ENCODE peak calls at places on chromosomes 1 and 21, in ten cellular contexts. One of them, this sample, is unnamed. For H3K4me1, the result is how much of the 10 kb centered on the place peaks cover.

GRCh38 chr1:181191494-181192040 is 103.1 kb downstream of the IER5 start:
- DNase-seq in A549: no peak
- DNase-seq in upper lobe of left lung: no peak
- DNase-seq in tibial nerve: no peak
- DNase-seq in spleen: no peak
- DNase-seq in breast epithelium: no peak
- DNase-seq in prostate gland: no peak
- DNase-seq in heart left ventricle: no peak
- DNase-seq in suprapubic skin: no peak
- DNase-seq in endothelial cell of umbilical vein: no peak
- DNase-seq in this sample: no peak

GRCh38 chr1:32887623-32888022 is 1.3 kb downstream of the HPCA start:
- DNase-seq in suprapubic skin: no peak
- DNase-seq in prostate gland: no peak
- DNase-seq in upper lobe of left lung: no peak
- DNase-seq in spleen: no peak
- DNase-seq in A549: no peak
- DNase-seq in tibial nerve: no peak
- DNase-seq in breast epithelium: no peak
- DNase-seq in heart left ventricle: no peak
- DNase-seq in endothelial cell of umbilical vein: no peak
- DNase-seq in this sample: peak

GRCh38 chr1:36239941-36240637 is 15.8 kb downstream of the THRAP3 start:
- DNase-seq in spleen: no peak
- DNase-seq in suprapubic skin: no peak
- DNase-seq in breast epithelium: no peak
- DNase-seq in endothelial cell of umbilical vein: no peak
- DNase-seq in heart left ventricle: no peak
- DNase-seq in tibial nerve: no peak
- DNase-seq in upper lobe of left lung: peak
- DNase-seq in prostate gland: no peak
- DNase-seq in A549: no peak
- DNase-seq in this sample: no peak

GRCh38 chr1:223343692-223344091 is 20.3 kb downstream of the SUSD4 start:
- DNase-seq in suprapubic skin: no peak
- DNase-seq in spleen: no peak
- DNase-seq in heart left ventricle: no peak
- DNase-seq in breast epithelium: no peak
- DNase-seq in tibial nerve: no peak
- DNase-seq in endothelial cell of umbilical vein: no peak
- DNase-seq in upper lobe of left lung: no peak
- DNase-seq in A549: no peak
- DNase-seq in prostate gland: no peak
- DNase-seq in this sample: peak

GRCh38 chr1:52769346-52770033 is 43.2 kb downstream of the ZYG11B start:
- DNase-seq in suprapubic skin: no peak
- DNase-seq in endothelial cell of umbilical vein: no peak
- DNase-seq in tibial nerve: no peak
- DNase-seq in prostate gland: no peak
- DNase-seq in spleen: no peak
- DNase-seq in upper lobe of left lung: no peak
- DNase-seq in A549: no peak
- DNase-seq in heart left ventricle: no peak
- DNase-seq in breast epithelium: no peak
- DNase-seq in this sample: no peak

GRCh38 chr1:219917281-219917680 is 11.1 kb downstream of the SLC30A10 start:
- DNase-seq in prostate gland: no peak
- DNase-seq in breast epithelium: no peak
- DNase-seq in A549: no peak
- DNase-seq in spleen: no peak
- DNase-seq in heart left ventricle: no peak
- DNase-seq in tibial nerve: no peak
- DNase-seq in suprapubic skin: no peak
- DNase-seq in upper lobe of left lung: no peak
- DNase-seq in endothelial cell of umbilical vein: no peak
- DNase-seq in this sample: no peak

GRCh38 chr1:201140235-201140940 is 13.4 kb upstream of the ASCL5 start:
- DNase-seq in upper lobe of left lung: no peak
- DNase-seq in endothelial cell of umbilical vein: no peak
- DNase-seq in A549: no peak
- DNase-seq in prostate gland: no peak
- DNase-seq in spleen: no peak
- DNase-seq in tibial nerve: no peak
- DNase-seq in heart left ventricle: no peak
- DNase-seq in suprapubic skin: peak
- DNase-seq in breast epithelium: peak
- DNase-seq in this sample: peak

GRCh38 chr1:198500026-198500425 is 40.5 kb downstream of the ATP6V1G3 start:
- DNase-seq in suprapubic skin: no peak
- DNase-seq in upper lobe of left lung: no peak
- DNase-seq in breast epithelium: no peak
- DNase-seq in prostate gland: no peak
- DNase-seq in spleen: no peak
- DNase-seq in tibial nerve: no peak
- DNase-seq in endothelial cell of umbilical vein: no peak
- DNase-seq in heart left ventricle: no peak
- DNase-seq in A549: no peak
- DNase-seq in this sample: no peak

GRCh38 chr1:4638347-4638734 is 16.1 kb upstream of the AJAP1 start:
- DNase-seq in heart left ventricle: no peak
- DNase-seq in breast epithelium: no peak
- DNase-seq in spleen: peak
- DNase-seq in prostate gland: no peak
- DNase-seq in suprapubic skin: no peak
- DNase-seq in upper lobe of left lung: no peak
- DNase-seq in tibial nerve: no peak
- DNase-seq in endothelial cell of umbilical vein: no peak
- DNase-seq in A549: no peak
- DNase-seq in this sample: no peak

GRCh38 chr1:54952950-54953718 is 27.3 kb upstream of the TMEM61 start:
- DNase-seq in prostate gland: no peak
- DNase-seq in breast epithelium: no peak
- DNase-seq in suprapubic skin: no peak
- DNase-seq in endothelial cell of umbilical vein: peak
- DNase-seq in upper lobe of left lung: peak
- DNase-seq in tibial nerve: no peak
- DNase-seq in spleen: no peak
- DNase-seq in A549: no peak
- DNase-seq in heart left ventricle: no peak
- DNase-seq in this sample: no peak

GRCh38 chr1:145964328-145965118 is at the start of the genes ANKRD34A and POLR3GL:
- DNase-seq in tibial nerve: peak
- DNase-seq in breast epithelium: peak
- DNase-seq in upper lobe of left lung: peak
- DNase-seq in prostate gland: peak
- DNase-seq in A549: peak
- DNase-seq in spleen: peak
- DNase-seq in suprapubic skin: peak
- DNase-seq in endothelial cell of umbilical vein: peak
- DNase-seq in heart left ventricle: peak
- DNase-seq in this sample: peak
- H3K4me1 ChIP-seq in tibial nerve: under half
- H3K4me1 ChIP-seq in breast epithelium: under half
- H3K4me1 ChIP-seq in upper lobe of left lung: under half
- H3K4me1 ChIP-seq in prostate gland: under half
- H3K4me1 ChIP-seq in A549: under half
- H3K4me1 ChIP-seq in spleen: half or more
- H3K4me1 ChIP-seq in suprapubic skin: half or more
- H3K4me1 ChIP-seq in endothelial cell of umbilical vein: under half
- H3K4me1 ChIP-seq in heart left ventricle: under half
- H3K4me1 ChIP-seq in this sample: under half

GRCh38 chr1:61004269-61005003 is 77.9 kb upstream of the NFIA start:
- DNase-seq in prostate gland: peak
- DNase-seq in A549: no peak
- DNase-seq in spleen: no peak
- DNase-seq in breast epithelium: no peak
- DNase-seq in endothelial cell of umbilical vein: no peak
- DNase-seq in heart left ventricle: no peak
- DNase-seq in tibial nerve: no peak
- DNase-seq in upper lobe of left lung: no peak
- DNase-seq in suprapubic skin: no peak
- DNase-seq in this sample: no peak
- TF ChIP-seq POLR2A in prostate gland: no peak
- TF ChIP-seq POLR2A in A549: no peak
- TF ChIP-seq POLR2A in spleen: no peak
- TF ChIP-seq POLR2A in breast epithelium: no peak
- TF ChIP-seq POLR2A in endothelial cell of umbilical vein: no peak
- TF ChIP-seq POLR2A in heart left ventricle: no peak
- TF ChIP-seq POLR2A in tibial nerve: no peak
- TF ChIP-seq POLR2A in upper lobe of left lung: no peak
- TF ChIP-seq POLR2A in suprapubic skin: no peak
- TF ChIP-seq POLR2A in this sample: no peak

GRCh38 chr21:44903689-44904088 is 17.0 kb downstream of the ITGB2 start:
- DNase-seq in heart left ventricle: peak
- DNase-seq in spleen: peak
- DNase-seq in endothelial cell of umbilical vein: no peak
- DNase-seq in prostate gland: no peak
- DNase-seq in suprapubic skin: no peak
- DNase-seq in A549: no peak
- DNase-seq in breast epithelium: no peak
- DNase-seq in upper lobe of left lung: no peak
- DNase-seq in tibial nerve: no peak
- DNase-seq in this sample: no peak
- H3K27ac ChIP-seq in heart left ventricle: no peak
- H3K27ac ChIP-seq in spleen: peak
- H3K27ac ChIP-seq in endothelial cell of umbilical vein: no peak
- H3K27ac ChIP-seq in prostate gland: no peak
- H3K27ac ChIP-seq in suprapubic skin: no peak
- H3K27ac ChIP-seq in A549: no peak
- H3K27ac ChIP-seq in breast epithelium: no peak
- H3K27ac ChIP-seq in upper lobe of left lung: no peak
- H3K27ac ChIP-seq in tibial nerve: no peak
- H3K27ac ChIP-seq in this sample: no peak

DNA sequence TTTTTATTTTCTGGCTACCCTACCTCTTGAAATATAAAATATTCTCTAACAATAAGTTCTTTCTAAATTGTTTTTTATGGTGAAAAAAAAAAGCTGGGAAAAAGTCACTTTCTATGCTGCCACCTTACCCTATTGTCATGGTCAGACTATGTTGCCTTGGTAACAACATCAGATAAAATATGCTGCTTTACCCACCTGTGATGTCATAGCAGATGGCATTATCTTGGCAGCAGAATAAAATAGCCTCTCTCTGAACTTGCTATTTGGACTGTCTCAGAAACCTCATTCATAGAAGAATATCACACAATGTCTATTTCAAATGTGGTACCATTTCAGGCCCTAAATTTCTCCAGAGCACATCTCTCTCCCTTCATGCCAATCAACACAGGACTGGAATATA is 69.6 kb upstream of the SGIP1 start:
- DNase-seq in heart left ventricle: no peak
- DNase-seq in upper lobe of left lung: no peak
- DNase-seq in spleen: no peak
- DNase-seq in A549: no peak
- DNase-seq in prostate gland: no peak
- DNase-seq in tibial nerve: no peak
- DNase-seq in endothelial cell of umbilical vein: no peak
- DNase-seq in suprapubic skin: no peak
- DNase-seq in breast epithelium: no peak
- DNase-seq in this sample: no peak
- H3K4me1 ChIP-seq in heart left ventricle: under half
- H3K4me1 ChIP-seq in upper lobe of left lung: under half
- H3K4me1 ChIP-seq in spleen: under half
- H3K4me1 ChIP-seq in A549: under half
- H3K4me1 ChIP-seq in prostate gland: under half
- H3K4me1 ChIP-seq in tibial nerve: under half
- H3K4me1 ChIP-seq in endothelial cell of umbilical vein: under half
- H3K4me1 ChIP-seq in suprapubic skin: under half
- H3K4me1 ChIP-seq in breast epithelium: under half
- H3K4me1 ChIP-seq in this sample: under half

DNA sequence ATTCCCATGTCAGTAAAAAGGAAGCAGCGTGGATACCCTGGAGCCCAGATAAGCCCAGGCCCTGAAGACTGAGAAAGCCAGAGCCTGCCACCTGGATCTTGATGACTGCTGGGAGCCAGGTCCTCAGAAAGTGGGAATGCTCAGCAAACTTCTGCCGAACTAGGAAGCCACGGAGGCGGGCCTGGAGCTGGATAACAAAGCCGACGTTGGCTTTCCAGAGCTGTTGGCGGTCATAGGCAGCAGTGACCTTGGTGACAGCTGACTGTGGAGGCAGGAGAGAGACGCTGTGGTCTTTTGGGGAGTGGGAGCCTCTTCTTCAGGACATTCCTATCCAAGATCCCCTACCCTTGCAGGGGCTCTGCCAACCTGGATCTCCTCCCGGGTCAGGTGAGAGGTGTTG is 24.4 kb downstream of the IQGAP3 start:
- DNase-seq in tibial nerve: no peak
- DNase-seq in endothelial cell of umbilical vein: no peak
- DNase-seq in upper lobe of left lung: no peak
- DNase-seq in spleen: no peak
- DNase-seq in prostate gland: no peak
- DNase-seq in breast epithelium: no peak
- DNase-seq in heart left ventricle: no peak
- DNase-seq in suprapubic skin: no peak
- DNase-seq in A549: no peak
- DNase-seq in this sample: no peak
- TF ChIP-seq POLR2A in tibial nerve: no peak
- TF ChIP-seq POLR2A in endothelial cell of umbilical vein: no peak
- TF ChIP-seq POLR2A in upper lobe of left lung: no peak
- TF ChIP-seq POLR2A in spleen: no peak
- TF ChIP-seq POLR2A in prostate gland: no peak
- TF ChIP-seq POLR2A in breast epithelium: no peak
- TF ChIP-seq POLR2A in heart left ventricle: no peak
- TF ChIP-seq POLR2A in suprapubic skin: no peak
- TF ChIP-seq POLR2A in A549: no peak
- TF ChIP-seq POLR2A in this sample: no peak

GRCh38 chr1:161175771-161176453 is 1.4 kb downstream of the B4GALT3 start:
- DNase-seq in heart left ventricle: no peak
- DNase-seq in spleen: peak
- DNase-seq in breast epithelium: no peak
- DNase-seq in tibial nerve: no peak
- DNase-seq in upper lobe of left lung: no peak
- DNase-seq in suprapubic skin: no peak
- DNase-seq in endothelial cell of umbilical vein: no peak
- DNase-seq in A549: no peak
- DNase-seq in prostate gland: no peak
- DNase-seq in this sample: no peak

GRCh38 chr1:161176468-161177111 is 717 bp downstream of the B4GALT3 start:
- DNase-seq in prostate gland: no peak
- DNase-seq in breast epithelium: no peak
- DNase-seq in upper lobe of left lung: no peak
- DNase-seq in endothelial cell of umbilical vein: no peak
- DNase-seq in spleen: peak
- DNase-seq in tibial nerve: no peak
- DNase-seq in A549: no peak
- DNase-seq in suprapubic skin: no peak
- DNase-seq in heart left ventricle: no peak
- DNase-seq in this sample: no peak

GRCh38 chr1:161177936-161178244 is 583 bp upstream of the B4GALT3 start:
- DNase-seq in heart left ventricle: no peak
- DNase-seq in A549: no peak
- DNase-seq in endothelial cell of umbilical vein: no peak
- DNase-seq in suprapubic skin: no peak
- DNase-seq in prostate gland: no peak
- DNase-seq in tibial nerve: no peak
- DNase-seq in breast epithelium: no peak
- DNase-seq in spleen: no peak
- DNase-seq in upper lobe of left lung: no peak
- DNase-seq in this sample: no peak

GRCh38 chr1:161179698-161180097 is 2.4 kb upstream of the B4GALT3 start:
- DNase-seq in A549: no peak
- DNase-seq in endothelial cell of umbilical vein: no peak
- DNase-seq in tibial nerve: no peak
- DNase-seq in breast epithelium: no peak
- DNase-seq in upper lobe of left lung: no peak
- DNase-seq in prostate gland: no peak
- DNase-seq in suprapubic skin: no peak
- DNase-seq in spleen: no peak
- DNase-seq in heart left ventricle: no peak
- DNase-seq in this sample: no peak

GRCh38 chr1:161177112-161177935 is at the start of gene B4GALT3:
- DNase-seq in endothelial cell of umbilical vein: peak
- DNase-seq in prostate gland: peak
- DNase-seq in tibial nerve: peak
- DNase-seq in spleen: peak
- DNase-seq in A549: peak
- DNase-seq in heart left ventricle: peak
- DNase-seq in suprapubic skin: peak
- DNase-seq in upper lobe of left lung: peak
- DNase-seq in breast epithelium: peak
- DNase-seq in this sample: peak
- H3K27ac ChIP-seq in endothelial cell of umbilical vein: peak
- H3K27ac ChIP-seq in prostate gland: peak
- H3K27ac ChIP-seq in tibial nerve: peak
- H3K27ac ChIP-seq in spleen: peak
- H3K27ac ChIP-seq in A549: peak
- H3K27ac ChIP-seq in heart left ventricle: peak
- H3K27ac ChIP-seq in suprapubic skin: peak
- H3K27ac ChIP-seq in upper lobe of left lung: peak
- H3K27ac ChIP-seq in breast epithelium: peak
- H3K27ac ChIP-seq in this sample: peak